ENCODE peak calls at places on chromosomes 6 and 20, in eight cellular contexts. C is DMS153, P is SK-N-SH, U is cardiac fibroblast, Z is GM12878, W is nephron progenitor cell, X is T-helper 9 cell, V is brain microvascular endothelial cell. Q is an unnamed sample.

GRCh38 chr20:38730989-38731737 is 6.9 kb downstream of the SLC32A1 start:
- DNase-seq in C (peak), P (peak), U (peak), Z (no peak), W (peak), X (peak), V (peak), Q (peak)

GRCh38 chr6:126805861-126806260 is 312.6 kb upstream of the RSPO3 start:
- DNase-seq in C (no peak), P (no peak), U (peak), Z (no peak), W (no peak), X (no peak), V (no peak), Q (no peak)

GRCh38 chr6:14454467-14454763 is 336.8 kb downstream of the CD83 start:
- DNase-seq in C (peak), P (no peak), U (no peak), Z (no peak), W (no peak), X (no peak), V (no peak), Q (no peak)

GRCh38 chr6:170445984-170446383 is 107.1 kb downstream of the PSMB1 start:
- DNase-seq in C (no peak), P (no peak), U (no peak), Z (no peak), W (no peak), X (no peak), V (no peak), Q (no peak)

GRCh38 chr20:12217382-12217781 is 299.7 kb downstream of the BTBD3 start:
- DNase-seq in C (no peak), P (no peak), U (peak), Z (no peak), W (no peak), X (no peak), V (no peak), Q (no peak)

GRCh38 chr20:33947709-33948295 is 45.9 kb upstream of the RALY start:
- DNase-seq in C (no peak), P (peak), U (peak), Z (peak), W (peak), X (peak), V (peak), Q (peak)

GRCh38 chr6:100948381-100949133 is 67.4 kb upstream of the ASCC3 start:
- DNase-seq in C (no peak), P (no peak), U (peak), Z (no peak), W (no peak), X (no peak), V (peak), Q (peak)

GRCh38 chr6:98124176-98124575 is 710.2 kb upstream of the POU3F2 start:
- DNase-seq in C (no peak), P (no peak), U (no peak), Z (no peak), W (no peak), X (no peak), V (no peak), Q (no peak)

GRCh38 chr20:5448449-5449118 is 131.8 kb upstream of the PROKR2 start:
- DNase-seq in C (peak), P (peak), U (peak), Z (no peak), W (peak), X (peak), V (peak), Q (peak)

GRCh38 chr6:40308533-40309306 is 278.4 kb downstream of the LRFN2 start:
- DNase-seq in C (peak), P (peak), U (peak), Z (peak), W (peak), X (peak), V (peak), Q (peak)

GRCh38 chr6:39791311-39791710 is 865 bp upstream of the DAAM2 start:
- DNase-seq in C (peak), P (peak), U (peak), Z (no peak), W (no peak), X (no peak), V (no peak), Q (no peak)

GRCh38 chr6:110625883-110626282 is 149.5 kb upstream of the SLC22A16 start:
- DNase-seq in C (no peak), P (no peak), U (peak), Z (no peak), W (no peak), X (no peak), V (peak), Q (no peak)

GRCh38 chr6:41895300-41896233 is at the start of gene USP49:
- DNase-seq in C (peak), P (peak), U (peak), Z (peak), W (peak), X (peak), V (peak), Q (peak)

GRCh38 chr20:38242848-38243449 is 17.6 kb downstream of the KIAA1755 start:
- DNase-seq in C (no peak), P (peak), U (no peak), Z (no peak), W (peak), X (no peak), V (no peak), Q (peak)

GRCh38 chr6:13432526-13433218 is 54.7 kb downstream of the GFOD1 start:
- DNase-seq in C (no peak), P (no peak), U (no peak), Z (peak), W (no peak), X (no peak), V (no peak), Q (no peak)

GRCh38 chr20:5865604-5866003 is 84.7 kb downstream of the TRMT6 start:
- DNase-seq in C (no peak), P (no peak), U (no peak), Z (no peak), W (no peak), X (no peak), V (no peak), Q (no peak)

GRCh38 chr6:169738204-169738971 is 13.0 kb downstream of the DYNLT2 start:
- DNase-seq in C (no peak), P (no peak), U (no peak), Z (no peak), W (peak), X (no peak), V (peak), Q (no peak)

GRCh38 chr6:118468682-118469465 is 79.2 kb upstream of the PLN start:
- DNase-seq in C (peak), P (no peak), U (no peak), Z (no peak), W (no peak), X (no peak), V (peak), Q (no peak)

GRCh38 chr6:46772754-46773153 is 20.4 kb upstream of the MEP1A start:
- DNase-seq in C (no peak), P (no peak), U (peak), Z (peak), W (no peak), X (no peak), V (no peak), Q (peak)

GRCh38 chr20:64250027-64250426 is 5.5 kb upstream of the PCMTD2 start:
- DNase-seq in C (no peak), P (no peak), U (no peak), Z (no peak), W (no peak), X (no peak), V (no peak), Q (no peak)

GRCh38 chr6:3977875-3978711 is 100.8 kb downstream of the FAM217A start:
- DNase-seq in C (no peak), P (no peak), U (peak), Z (peak), W (peak), X (peak), V (peak), Q (peak)

GRCh38 chr6:52020961-52021570 is 66.3 kb downstream of the PKHD1 start:
- DNase-seq in C (no peak), P (peak), U (peak), Z (no peak), W (no peak), X (no peak), V (no peak), Q (peak)

GRCh38 chr6:116352515-116353471 is 18.0 kb upstream of the DSE start:
- DNase-seq in C (no peak), P (no peak), U (peak), Z (peak), W (no peak), X (no peak), V (no peak), Q (no peak)

GRCh38 chr6:1837868-1838267 is 228.2 kb downstream of the FOXC1 start:
- DNase-seq in C (no peak), P (no peak), U (no peak), Z (no peak), W (peak), X (no peak), V (no peak), Q (no peak)

GRCh38 chr6:145012039-145012662 is 723.2 kb downstream of the EPM2A start:
- DNase-seq in C (no peak), P (no peak), U (peak), Z (no peak), W (no peak), X (no peak), V (no peak), Q (no peak)

GRCh38 chr6:158793432-158793831 is 25.7 kb downstream of the EZR start:
- DNase-seq in C (no peak), P (peak), U (peak), Z (no peak), W (no peak), X (no peak), V (peak), Q (peak)

GRCh38 chr20:35117148-35117547 is 24.5 kb upstream of the TRPC4AP start:
- DNase-seq in C (no peak), P (no peak), U (no peak), Z (no peak), W (no peak), X (no peak), V (no peak), Q (no peak)

GRCh38 chr6:6196762-6197161 is 123.7 kb downstream of the F13A1 start:
- DNase-seq in C (no peak), P (no peak), U (no peak), Z (no peak), W (no peak), X (no peak), V (no peak), Q (no peak)